ENCODE peak calls at places on chromosomes 11 and 22, in eight cellular contexts. I, E, P, T, W, L, Q and R are unnamed samples.

GRCh38 chr22:28909375-28909774 is 26.0 kb downstream of the ZNRF3 start:
- DNase-seq in T (no peak), I (no peak), Q (no peak), E (peak), W (no peak), P (no peak), L (no peak), R (no peak)

GRCh38 chr11:35087648-35088047 is 51.3 kb upstream of the CD44 start:
- DNase-seq in T (no peak), E (no peak), P (no peak), W (no peak), Q (no peak), L (no peak), I (no peak), R (no peak)

GRCh38 chr22:49235463-49236300 is 592.0 kb downstream of the BRD1 start:
- DNase-seq in W (no peak), Q (peak), E (no peak), P (no peak), L (peak), I (no peak), T (no peak), R (no peak)

GRCh38 chr11:2206291-2206690 is 34.7 kb upstream of the TH start:
- DNase-seq in T (peak), E (no peak), I (no peak), Q (peak), P (no peak), L (no peak), W (no peak), R (peak)

GRCh38 chr11:18706330-18707243 is 8.0 kb downstream of the TMEM86A start:
- DNase-seq in T (peak), L (peak), E (no peak), W (no peak), I (no peak), P (no peak), Q (peak), R (no peak)

GRCh38 chr11:116644948-116645305 is 127.9 kb downstream of the BUD13 start:
- DNase-seq in W (no peak), P (peak), T (no peak), I (no peak), E (no peak), Q (no peak), L (no peak), R (no peak)

GRCh38 chr11:82765466-82766034 is 31.9 kb upstream of the FAM181B start:
- DNase-seq in I (no peak), L (peak), P (no peak), Q (no peak), W (no peak), T (no peak), E (no peak), R (no peak)

GRCh38 chr22:43126506-43127165 is 16.1 kb downstream of the BIK start:
- DNase-seq in I (no peak), P (peak), Q (no peak), W (peak), L (peak), E (no peak), T (no peak), R (peak)

GRCh38 chr11:121563003-121563402 is 110.2 kb upstream of the SORL1-AS1 start:
- DNase-seq in W (no peak), L (no peak), T (no peak), I (no peak), P (no peak), E (no peak), Q (no peak), R (no peak)

GRCh38 chr11:70298243-70298915 is 27.9 kb downstream of the PPFIA1 start:
- DNase-seq in I (no peak), P (no peak), L (no peak), W (no peak), Q (no peak), T (peak), E (no peak), R (no peak)

GRCh38 chr22:30204015-30204741 is 42.4 kb downstream of the LIF start:
- DNase-seq in P (no peak), I (no peak), L (no peak), T (no peak), W (no peak), Q (no peak), E (no peak), R (no peak)

GRCh38 chr11:3838504-3838903 is 2.3 kb downstream of the RHOG start:
- DNase-seq in L (no peak), Q (no peak), W (no peak), T (no peak), E (no peak), P (no peak), I (no peak), R (no peak)

GRCh38 chr11:3837793-3838192 is 3.0 kb downstream of the RHOG start:
- DNase-seq in L (peak), Q (no peak), I (no peak), P (no peak), E (no peak), T (peak), W (no peak), R (no peak)

GRCh38 chr11:3840289-3840869 is 380 bp downstream of the RHOG start:
- DNase-seq in W (no peak), E (no peak), T (no peak), Q (no peak), I (no peak), L (peak), P (no peak), R (no peak)

GRCh38 chr11:3840870-3841425 is at the start of gene RHOG:
- DNase-seq in W (no peak), I (peak), Q (peak), T (peak), P (peak), E (no peak), L (peak), R (peak)

DNA sequence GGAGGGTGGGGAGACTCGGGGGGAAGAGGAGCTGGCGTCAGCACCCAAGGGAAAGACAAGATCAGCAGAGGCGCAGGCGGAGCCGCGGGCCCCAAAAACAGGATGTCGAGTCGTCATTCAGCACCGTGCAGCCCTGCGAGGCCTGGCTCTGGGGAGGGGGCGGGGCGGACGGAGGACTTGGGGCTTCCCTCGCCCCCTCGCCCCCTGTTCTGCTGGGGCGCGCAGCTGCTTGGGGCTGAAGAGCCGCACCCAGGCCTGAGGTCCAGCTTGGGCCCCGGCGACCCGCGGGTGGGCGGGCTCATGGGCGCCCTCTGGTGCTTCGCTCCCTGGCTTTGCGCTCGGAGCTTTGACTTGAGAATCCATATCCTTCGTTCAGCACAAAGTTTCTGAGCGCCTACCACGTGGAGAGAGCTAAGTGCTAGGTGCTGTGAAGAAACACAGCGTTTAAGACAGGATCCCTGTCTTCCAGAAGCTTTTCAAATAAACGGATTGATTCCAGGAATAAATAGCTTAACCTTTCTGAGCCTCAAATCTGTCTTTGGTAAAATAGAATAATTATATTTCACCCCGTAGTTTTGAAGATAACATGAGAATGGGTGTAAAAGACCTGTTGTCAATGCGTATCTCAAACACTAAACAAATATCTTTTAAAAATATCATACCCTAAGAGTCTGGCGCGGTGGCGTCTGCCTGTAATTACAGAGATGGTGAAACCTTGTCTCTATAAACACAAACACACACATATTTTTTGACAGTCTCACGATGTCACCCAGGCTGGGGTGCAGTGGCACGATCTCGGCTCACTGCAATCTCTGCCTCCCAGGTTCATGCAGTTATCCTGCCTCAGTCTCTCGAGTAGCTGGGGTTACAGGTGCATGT is 906 bp upstream of the RHOG start:
- DNase-seq in W (peak), Q (peak), L (peak), T (peak), E (peak), I (peak), P (peak), R (peak)
- TF ChIP-seq POLR2A in W (no peak), Q (no peak), L (peak), T (peak), E (peak), I (no peak), P (no peak), R (peak)

DNA sequence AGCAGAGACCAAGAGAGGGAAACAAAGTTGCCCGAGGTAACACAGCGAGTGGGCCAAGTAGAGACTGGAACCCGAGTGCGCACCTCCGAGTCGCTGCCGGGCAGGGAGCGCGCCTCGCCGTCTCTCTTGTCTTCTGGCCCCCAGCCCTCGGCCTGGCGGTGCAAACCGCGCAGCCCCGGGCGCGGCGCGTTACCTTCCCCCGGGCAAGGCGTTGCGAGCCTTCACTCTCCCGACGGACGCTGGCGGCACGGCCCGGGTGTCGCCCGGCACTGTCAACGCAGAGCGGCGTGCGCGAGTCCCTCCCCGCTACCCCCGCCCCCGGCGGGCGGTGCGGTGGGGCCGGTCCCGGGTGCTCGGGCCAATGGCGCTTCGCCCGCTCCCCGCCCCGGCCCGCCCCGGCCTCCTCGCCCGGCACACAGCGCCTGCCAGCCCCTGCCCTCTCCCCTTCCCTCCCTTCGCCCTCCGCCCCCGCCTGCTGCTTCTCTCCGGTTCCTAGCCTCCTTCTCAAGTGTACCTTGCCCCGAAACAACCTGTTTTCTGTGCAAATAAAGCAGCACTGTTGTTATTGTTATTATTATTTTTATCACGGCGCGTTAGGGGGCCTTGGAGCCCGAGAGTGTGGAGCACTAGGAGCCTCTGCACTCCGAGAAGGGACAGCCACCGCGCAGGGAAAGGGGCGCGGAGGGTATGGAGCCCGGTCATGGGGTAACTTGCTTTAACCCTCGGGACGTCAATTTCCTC is at the start of gene SYTL2:
- DNase-seq in W (no peak), E (no peak), Q (peak), L (peak), T (peak), I (peak), P (peak), R (peak)
- TF ChIP-seq POLR2AphosphoS5 in W (peak), E (no peak), Q (no peak), L (peak), T (peak), I (no peak), P (no peak), R (no peak)

DNA sequence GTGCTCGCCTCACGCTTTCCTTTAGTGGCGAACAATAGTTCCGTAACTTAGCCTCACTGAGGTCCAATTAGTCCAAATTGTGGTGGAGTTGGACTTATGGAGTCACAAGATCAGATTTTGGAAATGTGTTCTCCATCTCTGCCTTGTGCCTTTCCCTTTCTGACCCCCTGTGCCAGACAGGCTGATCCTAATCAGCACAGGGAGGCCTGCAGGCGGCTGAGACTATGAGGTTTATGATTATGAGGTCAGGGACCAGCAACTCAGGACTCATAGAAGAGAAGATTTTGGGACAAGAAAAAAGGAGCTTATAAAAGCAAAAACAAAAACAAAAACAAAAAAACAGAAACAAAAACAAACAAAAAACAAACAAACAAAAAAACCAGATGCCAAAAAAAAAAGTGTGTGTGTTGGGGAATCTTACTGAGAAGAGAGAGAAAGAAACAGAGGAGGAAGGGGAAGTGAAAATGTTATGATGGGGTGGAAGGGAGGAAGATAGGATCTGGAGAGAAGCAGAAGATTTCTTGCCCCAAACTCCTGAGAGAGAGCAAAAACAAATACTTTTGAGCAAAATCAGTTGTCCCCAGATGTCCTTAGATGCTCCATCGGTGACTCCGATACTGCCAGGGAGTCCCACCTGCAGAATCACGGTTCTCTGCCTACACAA is 20.1 kb upstream of the GRAMD1B start:
- DNase-seq in E (no peak), L (no peak), T (no peak), I (no peak), Q (no peak), W (no peak), P (no peak), R (no peak)
- TF ChIP-seq POLR2A in E (no peak), L (no peak), T (no peak), I (no peak), Q (no peak), W (no peak), P (no peak), R (no peak)

GRCh38 chr22:38736257-38736570 is 19.6 kb downstream of the SUN2 start:
- DNase-seq in W (no peak), E (no peak), L (no peak), Q (no peak), P (no peak), I (no peak), T (no peak), R (no peak)

GRCh38 chr22:38735126-38735464 is 20.7 kb downstream of the SUN2 start:
- DNase-seq in I (no peak), P (no peak), T (no peak), E (no peak), L (no peak), W (no peak), Q (no peak), R (no peak)

GRCh38 chr22:38734203-38735100 is 21.3 kb downstream of the SUN2 start:
- DNase-seq in E (no peak), Q (no peak), I (no peak), W (no peak), L (no peak), T (no peak), P (no peak), R (no peak)

GRCh38 chr22:38737302-38738060 is 18.3 kb downstream of the SUN2 start:
- DNase-seq in P (no peak), W (no peak), Q (no peak), T (no peak), E (no peak), I (no peak), L (no peak), R (no peak)

DNA sequence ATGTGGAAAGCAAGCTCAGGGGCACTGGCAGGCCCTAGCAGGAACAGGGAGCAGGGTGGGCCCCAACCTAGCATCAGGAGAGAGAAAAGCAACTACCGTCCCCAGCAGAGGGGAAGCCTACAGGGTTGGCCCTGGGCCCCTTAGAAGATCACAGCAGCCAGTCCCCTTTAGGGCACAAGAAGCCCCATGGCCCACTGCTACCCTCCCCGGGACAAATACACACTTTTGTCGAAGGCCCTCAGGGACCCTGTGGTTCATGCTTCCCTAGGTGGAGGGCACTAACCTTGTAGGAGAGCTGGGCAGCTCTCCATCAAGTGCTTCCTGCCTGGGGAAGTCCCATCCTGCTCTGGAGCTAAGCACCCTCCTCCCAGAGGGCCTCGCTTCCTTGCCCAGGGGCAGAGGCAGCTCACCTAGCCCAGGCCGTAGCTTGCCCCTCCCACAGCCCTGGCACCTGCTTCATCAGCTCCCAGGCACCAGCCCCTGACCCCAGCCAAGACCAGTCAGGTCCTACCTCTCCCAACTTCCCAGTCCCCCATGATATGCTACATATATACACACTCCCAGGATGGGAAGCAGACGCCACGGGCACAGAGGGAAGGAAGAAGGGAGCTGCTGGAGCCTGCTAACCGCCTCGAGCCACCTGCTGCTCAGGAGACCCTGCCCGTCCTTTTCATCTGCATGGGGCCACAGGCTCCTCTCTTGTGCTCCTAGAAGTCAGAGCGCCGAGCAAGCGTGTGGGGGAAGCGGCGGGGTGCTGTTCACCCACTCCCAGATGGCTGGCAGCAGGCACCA is 20.1 kb downstream of the SUN2 start:
- DNase-seq in Q (no peak), P (no peak), W (no peak), T (no peak), I (no peak), L (no peak), E (no peak), R (no peak)
- TF ChIP-seq POLR2AphosphoS5 in Q (no peak), P (peak), W (peak), T (peak), I (peak), L (no peak), E (peak), R (peak)